ENCODE peak calls at places on chromosomes 4 and X, in eight cellular contexts. X, G, Q, B, O, A, U and K are unnamed samples.

GRCh38 chrX:103120748-103121147 is 27.8 kb upstream of the NXF3 start:
- DNase-seq in A (no peak), Q (no peak), X (no peak), B (no peak), G (no peak), O (no peak), U (no peak), K (no peak)

GRCh38 chrX:133402042-133402453 is 13.2 kb downstream of the GPC4 start:
- DNase-seq in A (peak; percentile 44), Q (no peak), G (no peak), B (no peak), X (no peak), U (no peak), O (no peak), K (peak; percentile 79)

GRCh38 chr4:21976166-21976565 is 27.6 kb upstream of the KCNIP4 start:
- DNase-seq in U (no peak), O (no peak), B (no peak), X (no peak), Q (no peak), G (no peak), A (no peak), K (no peak)

GRCh38 chr4:74544655-74545361 is 99.9 kb downstream of the AREG start:
- DNase-seq in Q (no peak), B (no peak), A (no peak), X (no peak), G (no peak), U (peak; percentile 49), O (no peak), K (no peak)

GRCh38 chrX:66902081-66902480 is 263.2 kb upstream of the EDA2R start:
- DNase-seq in Q (no peak), G (no peak), U (no peak), O (no peak), X (no peak), A (no peak), B (no peak), K (no peak)

GRCh38 chrX:13050151-13050550 is 5.7 kb upstream of the FAM9C start:
- DNase-seq in A (no peak), O (no peak), G (no peak), Q (no peak), X (no peak), U (no peak), B (no peak), K (no peak)

GRCh38 chrX:109886122-109886761 is 116.7 kb upstream of the TMEM164 start:
- DNase-seq in X (peak; percentile 71), B (no peak), G (peak; percentile 38), O (no peak), A (peak; percentile 66), Q (no peak), U (peak; percentile 26), K (peak; percentile 72)

GRCh38 chrX:71954458-71954857 is 43.8 kb downstream of the NHSL2 start:
- DNase-seq in B (no peak), G (no peak), A (no peak), U (no peak), X (no peak), O (no peak), Q (no peak), K (no peak)

GRCh38 chrX:73214366-73215094 is at the start of gene NAP1L2:
- DNase-seq in X (peak; percentile 71), O (no peak), B (peak; percentile 13), G (peak; percentile 32), A (no peak), U (peak; percentile 28), Q (no peak), K (peak; percentile 9)

DNA sequence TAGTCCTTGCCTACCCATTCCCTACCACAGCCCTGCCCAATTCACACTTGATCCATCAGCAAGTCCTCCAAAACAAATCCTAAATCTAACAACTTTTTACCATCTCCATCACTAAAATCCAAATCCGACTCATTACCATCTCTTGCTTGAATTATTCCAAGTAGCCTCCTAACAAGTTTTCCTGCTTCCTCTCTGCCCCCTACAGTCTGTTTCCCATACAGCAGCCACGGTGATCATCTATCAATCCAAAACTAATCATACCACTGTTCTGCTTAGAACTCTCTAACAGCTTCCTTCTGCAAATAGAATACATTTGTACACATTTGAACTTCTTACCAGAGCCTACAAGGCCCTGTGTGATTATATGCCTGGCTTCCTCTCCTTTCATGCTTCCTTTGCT is 133.0 kb downstream of the SHROOM4 start:
- DNase-seq in O (no peak), A (peak; percentile 5), Q (no peak), X (peak; percentile 75), B (no peak), U (no peak), G (peak; percentile 38), K (peak; percentile 23)
- TF ChIP-seq CTCF in O (peak; percentile 1), A (peak; percentile 24), Q (peak; percentile 39), X (peak; percentile 78), B (no peak), U (no peak), G (peak; percentile 57), K (peak; percentile 58)

GRCh38 chr4:36420111-36420679 is 138.8 kb downstream of the DTHD1 start:
- DNase-seq in G (no peak), X (peak; percentile 82), O (no peak), B (no peak), Q (no peak), A (no peak), U (no peak), K (no peak)

GRCh38 chr4:36411338-36411737 is 129.9 kb downstream of the DTHD1 start:
- DNase-seq in O (no peak), A (no peak), G (no peak), Q (no peak), B (no peak), X (no peak), U (no peak), K (no peak)

DNA sequence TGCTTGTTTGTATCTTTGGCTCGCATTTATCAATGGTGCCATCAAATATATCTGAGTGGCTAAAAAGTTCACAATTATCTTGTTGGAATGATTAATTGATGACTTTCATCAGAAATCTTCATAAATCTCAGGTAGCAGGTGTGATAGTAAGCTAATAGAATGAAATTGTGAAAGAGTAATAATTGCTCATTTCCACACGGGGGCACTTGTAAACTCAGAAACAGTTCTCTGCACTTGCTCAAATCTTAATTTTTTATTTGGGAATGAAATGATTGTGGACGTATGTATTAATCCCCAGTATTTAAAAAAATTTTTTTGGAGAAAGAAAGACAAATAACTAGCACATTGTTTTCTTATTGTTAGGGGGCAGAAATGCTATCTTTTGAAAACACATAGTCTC is 132.8 kb downstream of the DTHD1 start:
- DNase-seq in U (no peak), G (no peak), B (no peak), Q (no peak), O (no peak), X (no peak), A (peak; percentile 36), K (no peak)
- TF ChIP-seq CTCF in U (no peak), G (peak; percentile 43), B (no peak), Q (peak; percentile 78), O (peak; percentile 45), X (peak; percentile 65), A (peak; percentile 48), K (no peak)

DNA sequence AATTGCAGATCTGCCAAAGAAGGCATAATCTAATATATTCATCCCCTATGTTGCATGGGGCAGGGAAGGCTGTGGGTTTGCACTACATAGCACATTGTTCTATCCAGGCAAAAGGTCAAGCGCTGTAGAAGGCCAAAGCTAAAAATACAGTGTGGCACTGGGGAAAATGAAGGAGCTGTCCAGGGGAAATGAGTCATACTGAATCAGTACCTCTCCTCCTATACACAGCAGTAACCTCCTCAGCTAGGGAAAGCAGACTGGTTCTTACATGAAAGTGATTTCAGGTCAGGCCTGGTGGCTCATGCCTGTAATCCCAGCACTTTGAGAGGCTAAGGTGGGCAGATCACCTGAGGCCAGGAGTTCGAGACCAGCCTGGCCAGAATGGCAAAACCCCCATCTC is 31.0 kb upstream of the SLC25A4 start:
- DNase-seq in B (no peak), X (no peak), O (no peak), Q (no peak), A (peak; percentile 93), U (no peak), G (peak; percentile 13), K (peak; percentile 96)
- TF ChIP-seq CTCF in B (no peak), X (no peak), O (no peak), Q (no peak), A (no peak), U (no peak), G (no peak), K (no peak)

DNA sequence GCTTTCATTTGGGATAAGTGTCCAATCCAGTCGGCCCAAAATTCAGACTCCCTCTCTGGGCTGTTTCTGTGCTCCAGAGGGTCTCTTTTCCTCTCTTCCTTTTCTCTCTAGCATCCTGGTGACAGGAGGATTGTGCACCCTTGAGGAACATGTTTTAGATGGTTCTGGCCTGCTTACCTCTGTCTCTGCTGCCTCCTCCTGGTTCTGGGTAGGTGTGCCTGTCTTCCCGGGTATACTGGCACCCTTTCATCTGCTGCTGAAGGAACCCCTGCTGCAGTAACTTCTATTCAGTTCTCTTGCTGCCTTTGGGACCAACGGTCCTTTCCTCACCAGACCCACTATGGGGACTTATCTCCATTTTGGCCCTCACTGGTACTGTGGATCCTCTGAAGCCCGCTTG is 53.2 kb downstream of the HMGB2 start:
- DNase-seq in X (no peak), O (no peak), Q (no peak), G (no peak), U (no peak), B (no peak), A (no peak), K (no peak)
- TF ChIP-seq CTCF in X (peak; percentile 54), O (no peak), Q (no peak), G (no peak), U (no peak), B (no peak), A (no peak), K (peak; percentile 7)

DNA sequence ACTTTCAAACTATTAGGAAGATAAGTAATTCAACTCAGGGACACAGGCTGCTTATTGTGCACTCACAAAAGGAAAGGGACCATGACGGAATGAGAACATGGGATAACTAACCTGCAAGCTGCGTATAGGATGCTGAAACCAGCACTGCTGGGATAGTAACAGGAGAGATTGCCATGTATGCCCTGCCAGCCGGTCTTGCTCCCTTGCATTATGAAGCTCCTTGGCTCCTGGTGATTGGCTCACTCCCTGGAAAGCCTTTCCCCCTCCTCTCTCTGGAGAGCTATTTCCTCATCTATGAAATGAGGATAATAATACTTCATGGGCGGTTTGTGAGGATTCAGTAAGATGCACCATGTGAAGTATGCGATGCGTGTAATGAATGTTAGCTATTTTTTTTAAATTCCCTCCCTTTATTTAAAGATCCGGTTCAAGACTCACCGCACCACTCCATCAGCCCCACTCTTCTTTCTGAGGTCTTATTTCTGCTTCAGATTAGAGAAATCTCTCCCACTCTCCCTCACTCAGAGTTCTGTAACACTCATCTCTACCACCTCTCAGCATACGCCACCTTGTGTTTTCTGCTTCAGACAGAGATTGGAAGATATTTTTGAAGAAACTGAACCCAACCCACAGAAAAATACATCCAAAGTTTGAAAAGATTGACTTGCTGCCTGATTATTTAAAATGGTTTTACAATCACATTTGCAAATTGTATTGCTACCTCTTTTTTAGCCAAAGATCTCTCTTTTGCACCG is 18.4 kb downstream of the MSMO1 start:
- DNase-seq in B (no peak), O (no peak), X (peak; percentile 52), G (no peak), A (no peak), Q (no peak), U (no peak), K (no peak)
- TF ChIP-seq CTCF in B (no peak), O (no peak), X (peak; percentile 32), G (no peak), A (no peak), Q (peak; percentile 70), U (no peak), K (no peak)

GRCh38 chrX:4263005-4263404 is 549.6 kb upstream of the PRKX start:
- DNase-seq in X (no peak), O (no peak), A (no peak), U (no peak), B (no peak), G (no peak), Q (no peak), K (no peak)
- TF ChIP-seq CTCF in X (peak; percentile 82), O (peak; percentile 2), A (peak; percentile 12), U (peak; percentile 20), B (no peak), G (peak; percentile 42), Q (peak; percentile 54), K (no peak)